ENCODE peak calls at places on chromosomes 12 and 14, in four cellular contexts. S, U, W and F are unnamed samples.

GRCh38 chr14:89845346-89845745 is 109.2 kb downstream of the EFCAB11 start:
- DNase-seq in S (peak), U (peak), W (no peak), F (no peak)

GRCh38 chr12:121132601-121133481 is at the start of gene P2RX7:
- DNase-seq in W (peak), S (peak), U (no peak), F (peak)

GRCh38 chr14:56244138-56244789 is 126.1 kb downstream of the PELI2 start:
- DNase-seq in S (no peak), W (no peak), U (peak), F (no peak)

GRCh38 chr12:62697893-62698292 is 231.3 kb downstream of the MON2 start:
- DNase-seq in W (no peak), U (no peak), S (no peak), F (no peak)

GRCh38 chr12:67274186-67274585 is 5.0 kb downstream of the CAND1 start:
- DNase-seq in U (no peak), S (no peak), W (no peak), F (no peak)

GRCh38 chr12:58925733-58926113 is 5.4 kb upstream of the LRIG3 start:
- DNase-seq in U (no peak), W (no peak), S (no peak), F (no peak)

GRCh38 chr12:1022032-1022970 is 31.3 kb downstream of the ERC1 start:
- DNase-seq in U (no peak), W (no peak), S (no peak), F (no peak)

GRCh38 chr12:22684526-22685118 is 59.7 kb downstream of the ETNK1 start:
- DNase-seq in W (no peak), S (no peak), U (no peak), F (no peak)

GRCh38 chr12:10012630-10013330 is 2.4 kb downstream of the CLEC12B start:
- DNase-seq in W (no peak), U (no peak), S (no peak), F (no peak)

GRCh38 chr12:26651566-26652188 is 181.3 kb downstream of the ITPR2 start:
- DNase-seq in W (no peak), U (no peak), S (peak), F (peak)

GRCh38 chr12:4037747-4038312 is 164.6 kb upstream of the PARP11 start:
- DNase-seq in U (no peak), S (peak), W (no peak), F (peak)

GRCh38 chr12:45243963-45244362 is 28.1 kb downstream of the ANO6 start:
- DNase-seq in W (no peak), S (no peak), U (no peak), F (no peak)

GRCh38 chr12:45244561-45245348 is 28.9 kb downstream of the ANO6 start:
- DNase-seq in S (no peak), U (no peak), W (no peak), F (no peak)

GRCh38 chr12:45248095-45248494 is 32.2 kb downstream of the ANO6 start:
- DNase-seq in U (no peak), S (no peak), W (no peak), F (no peak)

GRCh38 chr12:45246202-45246601 is 30.3 kb downstream of the ANO6 start:
- DNase-seq in W (no peak), S (no peak), U (no peak), F (no peak)

DNA sequence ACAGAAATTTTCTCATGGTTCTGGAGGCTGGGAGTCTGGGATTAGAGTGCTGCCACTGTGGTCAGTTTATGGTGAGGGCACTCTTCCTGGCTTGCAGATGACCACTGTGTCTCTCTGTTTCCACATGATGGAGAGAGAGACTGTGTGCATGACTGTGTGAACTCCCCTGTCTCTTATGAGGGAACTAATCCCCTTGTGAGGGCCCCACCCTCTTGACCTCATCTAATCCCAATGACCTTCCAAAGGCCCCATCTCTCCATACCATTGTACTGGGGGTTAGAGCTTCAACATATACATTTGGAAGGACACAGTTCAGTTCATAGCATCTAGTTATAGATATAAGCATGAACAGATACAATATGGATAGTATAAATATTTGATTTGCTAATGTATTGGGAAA is 31.7 kb downstream of the ANO6 start:
- DNase-seq in W (no peak), S (no peak), U (no peak), F (no peak)
- TF ChIP-seq CTCF in W (no peak), S (no peak), U (no peak), F (no peak)

GRCh38 chr14:100104523-100105300 is 39.5 kb downstream of the EVL start:
- DNase-seq in U (peak), S (no peak), W (no peak), F (no peak)
- TF ChIP-seq CTCF in U (no peak), S (no peak), W (no peak), F (no peak)

GRCh38 chr12:76341436-76342030 is 6.7 kb downstream of the BBS10 start:
- DNase-seq in U (no peak), W (no peak), S (no peak), F (no peak)

GRCh38 chr12:76348079-76348901 is at the start of gene BBS10:
- DNase-seq in W (peak), S (peak), U (peak), F (peak)

GRCh38 chr12:76346236-76346635 is 2.0 kb downstream of the BBS10 start:
- DNase-seq in U (no peak), S (no peak), W (no peak), F (no peak)

GRCh38 chr12:76345569-76345968 is 2.6 kb downstream of the BBS10 start:
- DNase-seq in U (no peak), W (no peak), S (no peak), F (no peak)

GRCh38 chr12:76346798-76347420 is 1.3 kb downstream of the BBS10 start:
- DNase-seq in S (no peak), W (no peak), U (no peak), F (no peak)
- TF ChIP-seq CTCF in S (peak), W (no peak), U (peak), F (no peak)

GRCh38 chr12:50167026-50167742 is at the start of gene CERS5:
- DNase-seq in W (peak), S (peak), U (peak), F (peak)
- TF ChIP-seq CTCF in W (peak), S (no peak), U (peak), F (peak)

GRCh38 chr12:6560501-6561205 is 4.8 kb upstream of the IFFO1 start:
- DNase-seq in S (no peak), U (no peak), W (no peak), F (no peak)
- TF ChIP-seq CTCF in S (no peak), U (no peak), W (no peak), F (no peak)

DNA sequence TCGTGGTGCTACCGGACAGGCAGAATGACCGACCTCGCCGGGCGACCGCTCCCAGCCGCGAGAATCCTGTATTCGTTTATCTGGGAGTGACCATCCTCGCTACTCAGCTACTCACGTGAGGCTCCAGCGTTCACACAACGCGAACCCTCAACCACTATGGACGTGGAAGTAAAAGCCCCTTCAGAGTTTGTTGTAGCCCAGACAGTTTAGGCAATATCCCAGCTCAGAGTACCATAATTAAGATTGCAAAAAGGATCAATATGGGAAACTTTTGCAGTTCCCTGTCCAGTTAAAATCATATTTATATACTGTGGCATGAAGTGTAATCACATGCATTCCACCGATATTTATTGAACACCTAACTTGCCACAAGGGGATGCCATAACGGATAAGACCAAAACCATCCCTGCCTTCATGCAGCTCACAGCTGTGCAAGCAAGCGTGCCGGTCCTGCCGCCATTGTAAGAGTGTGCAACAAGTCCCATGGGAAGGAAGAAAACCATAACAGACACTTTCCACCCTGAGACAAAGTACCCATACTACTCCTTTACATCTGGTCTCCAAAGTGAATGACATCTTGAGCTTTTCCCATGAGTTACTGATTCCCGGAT is 938 bp upstream of the MAX start:
- DNase-seq in W (no peak), S (peak), U (no peak), F (no peak)
- TF ChIP-seq CTCF in W (no peak), S (peak), U (no peak), F (no peak)

DNA sequence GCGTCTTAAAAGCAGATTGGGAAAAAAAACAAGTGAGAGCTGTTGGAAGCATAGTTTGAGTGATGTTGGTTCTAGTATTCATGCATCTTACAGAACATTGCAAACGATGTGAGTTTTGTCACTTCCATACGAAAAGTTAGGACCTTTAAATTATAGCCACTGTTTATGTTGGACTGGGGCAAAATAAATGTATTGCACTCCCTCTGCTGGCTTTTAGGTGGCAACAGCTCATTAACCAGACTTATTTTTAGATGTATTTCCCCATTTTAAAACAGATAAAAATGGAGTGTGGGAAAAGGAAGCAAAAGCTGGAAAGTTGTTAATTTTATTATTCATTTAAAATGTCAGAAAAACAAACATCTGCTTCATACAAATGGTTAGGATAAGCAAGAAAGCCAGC is 111.9 kb downstream of the LGR5 start:
- DNase-seq in W (no peak), U (no peak), S (no peak), F (no peak)
- TF ChIP-seq CTCF in W (peak), U (peak), S (peak), F (no peak)

GRCh38 chr14:35959835-35960234 is 133.7 kb downstream of the BRMS1L start:
- DNase-seq in W (no peak), S (no peak), U (no peak), F (no peak)
- TF ChIP-seq CTCF in W (no peak), S (peak), U (no peak), F (no peak)

GRCh38 chr12:99709116-99709515 is 61.6 kb downstream of the GARIN6 start:
- DNase-seq in S (no peak), U (no peak), W (no peak), F (no peak)
- TF ChIP-seq CTCF in S (no peak), U (no peak), W (no peak), F (no peak)

GRCh38 chr12:108515916-108516315 is 839 bp downstream of the FICD start:
- DNase-seq in S (no peak), U (no peak), W (no peak), F (no peak)

GRCh38 chr12:108514973-108515814 is at the start of gene FICD:
- DNase-seq in U (peak), W (peak), S (peak), F (peak)

GRCh38 chr12:108518101-108518715 is 3.1 kb downstream of the FICD start:
- DNase-seq in S (no peak), U (no peak), W (no peak), F (no peak)

GRCh38 chr12:108517288-108518100 is 2.4 kb downstream of the FICD start:
- DNase-seq in W (no peak), U (no peak), S (no peak), F (no peak)

DNA sequence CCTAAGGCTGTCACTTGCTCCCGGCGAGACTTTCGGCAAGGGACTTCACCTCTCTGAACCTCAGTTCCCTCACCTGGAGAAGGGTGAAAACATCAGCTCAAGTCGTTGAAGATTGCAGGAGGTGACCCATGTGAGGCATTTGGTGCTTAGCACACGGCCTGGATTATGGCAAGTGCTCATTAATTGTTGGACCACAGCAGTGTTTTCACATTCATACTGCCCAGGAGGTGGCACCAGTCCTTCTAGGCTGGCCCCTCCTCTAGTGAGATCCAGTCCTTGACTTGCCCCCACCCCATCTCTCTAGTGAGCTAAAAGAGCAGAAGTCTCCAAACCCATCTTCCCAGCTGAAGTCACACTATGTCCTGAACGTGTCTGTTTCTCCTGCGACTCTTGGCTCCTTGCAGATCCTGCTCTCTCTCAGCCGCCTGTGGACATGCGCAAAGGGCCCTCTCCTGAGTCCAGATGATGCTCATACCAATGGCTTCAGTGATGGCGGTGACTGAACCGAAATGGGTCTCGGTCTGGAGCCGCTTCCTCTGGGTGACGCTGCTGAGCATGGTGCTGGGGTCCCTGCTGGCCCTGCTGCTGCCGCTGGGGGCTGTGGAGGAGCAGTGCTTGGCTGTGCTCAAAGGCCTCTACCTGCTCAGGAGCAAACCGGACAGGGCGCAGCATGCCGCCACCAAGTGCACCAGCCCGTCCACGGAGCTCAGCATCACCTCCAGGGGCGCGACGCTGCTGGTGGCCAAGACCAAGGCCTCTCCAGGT is 1.6 kb downstream of the FICD start:
- DNase-seq in S (no peak), W (no peak), U (no peak), F (no peak)
- TF ChIP-seq CTCF in S (no peak), W (no peak), U (peak), F (no peak)